ENCODE peak calls at places on chromosome 15, in four cellular contexts. N is H1, M is GM12878, A is SK-N-SH. H is an unnamed sample.

GRCh38 chr15:101447168-101447533 is 42.4 kb downstream of the PCSK6 start:
- DNase-seq in N (no peak), M (no peak), A (no peak), H (no peak)

GRCh38 chr15:90381515-90381914 is 6.5 kb upstream of the IQGAP1 start:
- DNase-seq in N (no peak), M (no peak), A (no peak), H (no peak)

GRCh38 chr15:32036972-32037371 is 6.7 kb downstream of the CHRNA7 start:
- DNase-seq in N (no peak), M (no peak), A (no peak), H (no peak)

GRCh38 chr15:89770041-89770440 is 6.1 kb upstream of the MESP2 start:
- DNase-seq in N (no peak), M (no peak), A (no peak), H (no peak)

GRCh38 chr15:39582286-39582976 is 1.6 kb downstream of the THBS1 start:
- DNase-seq in N (no peak), M (no peak), A (no peak), H (no peak)

GRCh38 chr15:56981160-56981559 is 62.7 kb downstream of the TCF12 start:
- DNase-seq in N (no peak), M (no peak), A (no peak), H (no peak)

GRCh38 chr15:34726407-34727100 is 28.2 kb downstream of the GJD2 start:
- DNase-seq in N (no peak), M (no peak), A (no peak), H (no peak)

GRCh38 chr15:69468241-69469121 is 15.9 kb downstream of the RPLP1 start:
- DNase-seq in N (peak; percentile 26), M (no peak), A (peak; percentile 38), H (no peak)

GRCh38 chr15:84112025-84112424 is 123.5 kb upstream of the GOLGA6L4 start:
- DNase-seq in N (no peak), M (no peak), A (no peak), H (no peak)

GRCh38 chr15:88707766-88708165 is 69.0 kb downstream of the ISG20 start:
- DNase-seq in N (no peak), M (no peak), A (no peak), H (no peak)

GRCh38 chr15:45181491-45182285 is 6.1 kb downstream of the SHF start:
- DNase-seq in N (no peak), M (no peak), A (peak; percentile 64), H (no peak)

GRCh38 chr15:67590191-67590590 is 47.7 kb downstream of the MAP2K5 start:
- DNase-seq in N (no peak), M (no peak), A (no peak), H (no peak)

GRCh38 chr15:68550498-68551295 is 28.1 kb upstream of the CORO2B start:
- DNase-seq in N (peak; percentile 97), M (no peak), A (peak; percentile 74), H (peak; percentile 41)

GRCh38 chr15:28896944-28897343 is 11.2 kb downstream of the APBA2 start:
- DNase-seq in N (no peak), M (no peak), A (no peak), H (peak; percentile 10)

GRCh38 chr15:77775373-77775772 is 142.7 kb upstream of the LINGO1 start:
- DNase-seq in N (no peak), M (no peak), A (no peak), H (no peak)

GRCh38 chr15:71435552-71435951 is 320.3 kb downstream of the THSD4 start:
- DNase-seq in N (no peak), M (no peak), A (no peak), H (no peak)

GRCh38 chr15:71434774-71435173 is 319.5 kb downstream of the THSD4 start:
- DNase-seq in N (no peak), M (no peak), A (no peak), H (no peak)

GRCh38 chr15:71426792-71427191 is 311.5 kb downstream of the THSD4 start:
- DNase-seq in N (no peak), M (no peak), A (no peak), H (no peak)

GRCh38 chr15:71433402-71433801 is 318.1 kb downstream of the THSD4 start:
- DNase-seq in N (no peak), M (no peak), A (no peak), H (no peak)

GRCh38 chr15:71431345-71432336 is 316.4 kb downstream of the THSD4 start:
- DNase-seq in N (no peak), M (no peak), A (no peak), H (no peak)
- TF ChIP-seq TCF12 in N (no peak), M (no peak), A (no peak), H (no peak)

GRCh38 chr15:78914027-78914764 is 30.6 kb downstream of the CTSH start:
- DNase-seq in N (no peak), M (no peak), A (no peak), H (peak; percentile 14)
- TF ChIP-seq TCF12 in N (no peak), M (no peak), A (no peak), H (no peak)

GRCh38 chr15:63040954-63041353 is 1.6 kb upstream of the TPM1 start:
- DNase-seq in N (no peak), M (no peak), A (peak; percentile 70), H (no peak)

GRCh38 chr15:63040509-63040908 is 2.0 kb upstream of the TPM1 start:
- DNase-seq in N (no peak), M (no peak), A (no peak), H (no peak)

GRCh38 chr15:63039811-63040210 is 2.7 kb upstream of the TPM1 start:
- DNase-seq in N (no peak), M (no peak), A (no peak), H (no peak)

GRCh38 chr15:63037996-63038720 is 4.4 kb upstream of the TPM1 start:
- DNase-seq in N (no peak), M (no peak), A (no peak), H (no peak)

DNA sequence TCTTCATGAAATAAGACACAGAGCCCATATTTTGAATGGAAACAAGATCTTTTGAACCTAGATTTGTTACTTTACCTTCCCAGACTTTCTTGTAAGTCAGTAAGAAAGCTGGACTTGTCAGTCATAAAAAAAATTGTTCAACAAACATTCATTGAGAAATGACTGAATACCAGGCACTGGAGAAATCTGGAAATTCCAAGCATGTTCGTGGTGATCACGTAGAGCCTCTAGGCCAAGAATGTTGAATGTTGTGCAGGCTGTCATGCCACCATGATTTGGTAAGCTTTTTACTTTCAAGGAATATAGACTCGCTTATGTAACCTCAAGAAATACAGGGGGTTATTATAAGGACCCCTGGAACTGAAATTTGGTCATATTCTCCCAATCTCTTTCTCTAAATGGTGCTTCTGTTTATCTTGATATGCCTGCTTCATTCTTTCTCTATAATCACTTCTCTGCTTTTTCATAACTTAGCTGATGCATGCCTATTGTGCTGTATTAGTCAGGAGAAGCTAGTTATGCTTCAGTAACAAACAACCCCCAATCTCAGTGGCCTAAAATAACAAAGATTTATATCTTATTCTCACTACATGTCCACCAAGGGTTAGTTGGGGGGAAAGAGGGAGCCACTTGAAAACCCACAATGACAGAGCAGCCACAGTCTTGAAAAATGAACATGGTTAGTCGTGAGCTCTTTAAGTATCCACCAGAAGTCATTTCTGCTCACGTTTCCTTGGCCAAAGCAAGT is 3.4 kb upstream of the TPM1 start:
- DNase-seq in N (no peak), M (no peak), A (no peak), H (no peak)
- TF ChIP-seq TCF12 in N (no peak), M (no peak), A (peak; percentile 77), H (no peak)

DNA sequence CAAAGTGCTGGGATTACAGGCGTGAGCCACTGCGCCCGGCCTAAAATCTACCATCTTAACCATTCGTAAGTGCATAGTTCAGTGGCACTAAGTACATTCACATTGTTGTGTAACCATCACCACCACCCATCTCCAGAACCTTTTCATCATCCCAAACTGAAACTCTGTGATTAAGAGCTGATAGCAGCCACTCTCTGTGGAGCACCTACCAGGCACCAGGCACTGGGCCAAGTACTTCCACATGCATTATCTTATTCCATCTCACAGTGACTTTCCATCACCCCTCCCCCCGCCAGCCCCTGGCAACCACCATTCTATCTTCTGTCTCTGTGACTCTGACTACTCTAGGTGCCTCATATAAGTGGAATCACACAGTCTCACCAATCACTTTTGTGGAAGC is 2.3 kb upstream of the INSYN1 start:
- DNase-seq in N (no peak), M (no peak), A (peak; percentile 71), H (no peak)
- TF ChIP-seq TCF12 in N (no peak), M (no peak), A (no peak), H (no peak)

DNA sequence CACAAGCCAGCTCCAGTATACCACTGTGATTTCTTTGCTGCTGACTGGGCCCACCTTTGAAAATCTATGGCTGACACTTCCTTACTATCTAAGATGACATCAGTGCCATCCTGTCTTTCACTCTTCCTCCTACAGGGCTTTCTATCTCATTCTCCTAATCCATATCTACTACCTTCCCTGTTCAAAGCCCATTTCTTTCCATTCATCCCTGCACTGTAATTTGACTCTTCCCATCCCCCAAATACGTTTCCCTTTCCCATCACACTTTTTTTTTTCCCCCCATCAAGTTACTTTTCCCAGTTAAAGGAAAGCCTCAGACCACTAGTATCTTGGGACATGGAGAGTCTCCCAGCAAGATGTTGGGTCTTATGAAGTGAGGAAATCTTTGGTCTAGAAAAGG is 136.7 kb downstream of the AKAP13 start:
- DNase-seq in N (no peak), M (no peak), A (no peak), H (no peak)
- TF ChIP-seq TCF12 in N (no peak), M (no peak), A (no peak), H (no peak)